ENCODE peak calls at places on chromosomes 6 and 20, in seven cellular contexts. U is heart right ventricle; Y is CD8-positive, alpha-beta T cell; N is NB4; Q is AG10803; Z is tibial artery; B is keratinocyte. O is an unnamed sample.

GRCh38 chr6:84353459-84354423 is 126.3 kb upstream of the CEP162 start:
- DNase-seq in Y (no peak), U (no peak), N (no peak), Q (no peak), B (no peak), Z (no peak), O (no peak)

GRCh38 chr20:56359212-56360132 is 698 bp downstream of the FAM210B start:
- DNase-seq in B (peak; percentile 26), U (peak; percentile 61), Z (peak; percentile 60), Y (no peak), N (peak; percentile 36), Q (peak; percentile 69), O (no peak)

GRCh38 chr20:62258499-62259293 is 20.4 kb downstream of the OSBPL2 start:
- DNase-seq in Q (peak; percentile 84), N (no peak), Z (peak; percentile 73), Y (no peak), U (no peak), B (no peak), O (no peak)

GRCh38 chr6:150008588-150008987 is 16.7 kb downstream of the RAET1L start:
- DNase-seq in Q (no peak), N (peak; percentile 17), U (no peak), Y (no peak), Z (no peak), B (no peak), O (no peak)

GRCh38 chr6:128259735-128260685 is 260.4 kb downstream of the PTPRK start:
- DNase-seq in U (no peak), Y (no peak), Z (no peak), Q (no peak), N (no peak), B (no peak), O (no peak)

GRCh38 chr6:139855741-139856206 is 481.3 kb upstream of the CITED2 start:
- DNase-seq in U (no peak), Q (peak; percentile 74), B (no peak), Z (no peak), N (no peak), Y (no peak), O (no peak)

GRCh38 chr20:43322851-43323250 is 133.1 kb upstream of the PTPRT start:
- DNase-seq in N (no peak), Y (no peak), Q (peak; percentile 12), B (no peak), Z (no peak), U (no peak), O (no peak)

GRCh38 chr6:18207949-18208348 is 52.7 kb downstream of the KDM1B start:
- DNase-seq in Y (no peak), B (no peak), Z (no peak), U (no peak), N (no peak), Q (no peak), O (no peak)

GRCh38 chr6:129730477-129731165 is 20.6 kb upstream of the ARHGAP18 start:
- DNase-seq in U (no peak), Z (no peak), B (no peak), Q (no peak), Y (peak; percentile 29), N (peak; percentile 47), O (no peak)
- TF ChIP-seq CTCF in U (peak; percentile 69), Z (peak; percentile 62), B (peak; percentile 46), Q (peak; percentile 43), Y (peak; percentile 67), N (peak; percentile 58), O (peak; percentile 25)

DNA sequence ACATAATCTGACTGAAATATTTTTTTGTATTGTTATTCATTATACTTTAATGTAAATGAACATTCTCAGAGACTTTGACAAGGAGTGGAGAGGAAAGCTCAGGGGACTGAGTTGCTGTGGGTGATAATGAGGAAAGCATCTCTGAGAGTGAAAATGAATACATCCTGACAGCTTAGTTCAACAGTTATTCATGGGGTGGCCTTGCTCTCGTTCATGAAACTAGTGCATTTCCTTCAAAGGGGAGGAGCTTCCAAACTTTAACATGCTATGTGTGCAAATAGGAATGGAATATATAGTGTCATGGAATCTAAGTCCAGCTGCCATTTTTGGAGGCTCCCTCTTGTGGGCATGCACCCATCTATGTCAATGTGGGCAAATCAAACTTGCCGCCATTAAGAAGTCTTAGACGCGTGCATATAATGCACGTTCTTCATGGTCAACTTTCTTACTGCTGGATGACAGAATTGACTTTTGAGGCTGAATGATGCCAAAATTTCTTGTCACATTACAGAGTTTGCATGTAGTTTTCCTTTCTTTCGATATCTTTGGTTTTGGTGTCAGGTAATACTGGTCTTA is 124.3 kb upstream of the TMEM170B start:
- DNase-seq in Y (no peak), N (peak; percentile 20), Q (no peak), U (no peak), B (no peak), Z (no peak), O (no peak)
- TF ChIP-seq CTCF in Y (no peak), N (no peak), Q (no peak), U (no peak), B (no peak), Z (no peak), O (no peak)

DNA sequence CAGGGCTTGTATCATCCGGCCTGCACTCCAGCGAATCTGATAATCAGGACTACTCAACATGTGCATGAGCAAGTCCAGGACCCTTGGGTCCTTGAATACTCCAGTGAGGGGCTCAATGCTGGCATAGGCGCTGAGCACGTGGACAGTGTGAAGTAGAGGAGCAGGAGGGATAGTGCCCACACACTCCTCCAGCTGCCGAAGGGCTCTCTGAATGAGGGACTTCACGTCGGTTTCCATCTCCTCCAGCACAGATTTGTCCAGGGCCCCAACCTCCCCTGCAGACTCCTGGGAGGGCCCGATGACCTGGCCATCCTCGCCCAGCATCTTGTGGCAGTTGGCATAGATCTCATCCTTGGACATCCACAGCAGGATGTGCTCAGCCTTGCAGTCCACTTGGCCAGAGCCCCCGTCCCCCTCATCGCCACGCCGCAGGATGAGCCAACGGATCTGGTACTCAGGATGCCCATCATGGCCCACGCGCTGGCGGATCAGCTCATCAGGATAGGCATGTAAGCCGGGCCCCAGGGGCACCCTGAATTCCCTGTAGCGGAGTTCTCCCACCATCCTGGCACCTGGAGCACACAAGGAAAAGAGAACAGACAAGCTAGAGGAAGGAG is 1.3 kb downstream of the CUL7 start:
- DNase-seq in B (no peak), U (no peak), Y (no peak), Z (no peak), Q (no peak), N (no peak), O (no peak)
- TF ChIP-seq CTCF in B (no peak), U (no peak), Y (no peak), Z (no peak), Q (no peak), N (no peak), O (no peak)

GRCh38 chr6:68313911-68314310 is 321.2 kb upstream of the ADGRB3 start:
- DNase-seq in U (no peak), Z (no peak), N (peak; percentile 4), B (no peak), Q (no peak), Y (no peak), O (no peak)
- TF ChIP-seq CTCF in U (no peak), Z (no peak), N (no peak), B (no peak), Q (no peak), Y (no peak), O (peak; percentile 26)

DNA sequence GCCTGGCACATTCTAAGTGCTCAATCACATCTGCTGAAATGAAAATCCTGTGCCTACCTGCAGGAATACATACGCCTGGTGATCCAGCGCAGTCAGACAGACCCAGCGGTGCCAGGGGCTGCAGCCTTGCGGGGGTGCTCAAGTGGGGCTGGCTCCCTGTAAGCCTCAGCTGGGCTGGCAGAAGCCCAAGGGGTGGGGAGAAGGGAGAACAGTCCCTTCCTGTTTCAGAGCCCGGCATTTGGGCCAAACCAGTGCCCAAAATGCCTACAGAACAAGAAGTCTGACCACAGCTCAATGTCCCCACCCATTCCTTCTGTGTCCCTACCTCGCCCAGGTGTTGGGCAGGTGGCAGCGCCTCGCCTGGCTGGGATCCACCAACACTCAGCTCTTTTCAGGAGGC is 22.6 kb downstream of the KCNK15 start:
- DNase-seq in N (no peak), Q (no peak), B (no peak), Z (no peak), Y (no peak), U (no peak), O (no peak)
- TF ChIP-seq CTCF in N (no peak), Q (no peak), B (no peak), Z (no peak), Y (no peak), U (no peak), O (no peak)

DNA sequence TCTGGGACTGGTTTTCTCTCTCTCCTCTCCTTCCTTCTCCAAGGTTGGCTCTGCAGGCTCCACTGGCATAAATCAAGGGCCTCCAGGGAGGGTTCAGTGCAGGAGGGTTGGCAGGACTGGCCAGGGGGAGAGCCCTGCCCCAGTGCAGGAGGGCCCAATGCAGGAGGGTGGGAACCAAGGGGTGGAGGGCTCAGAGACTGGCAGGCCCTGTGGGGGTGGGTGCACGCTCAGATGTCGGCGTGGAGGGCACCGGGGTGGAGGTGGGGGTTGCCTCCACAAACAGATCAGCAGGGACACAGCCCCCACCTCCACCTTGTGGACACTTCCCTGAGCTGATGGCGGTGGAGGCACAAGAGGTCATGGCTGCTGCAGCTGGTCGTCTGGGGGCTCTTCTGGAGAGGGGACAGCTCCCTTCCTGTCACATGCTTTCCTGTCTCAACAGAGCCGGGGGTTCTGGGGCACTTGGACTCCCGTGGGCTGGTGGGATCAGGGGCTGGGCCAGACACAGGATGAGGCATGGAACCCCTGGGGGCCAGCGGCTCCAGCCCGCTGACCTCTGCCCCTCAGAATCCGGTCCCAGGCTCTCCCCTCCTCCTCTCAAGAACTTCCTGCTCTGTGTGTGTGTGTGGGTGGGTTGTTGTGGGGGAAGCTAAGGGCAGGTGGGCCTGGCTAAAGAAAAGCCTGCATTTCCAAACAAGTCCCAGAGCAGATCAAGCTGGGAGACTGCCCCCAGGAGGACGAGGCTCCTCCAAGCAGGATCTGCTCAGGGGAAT is 2.7 kb upstream of the ABHD16B start:
- DNase-seq in Y (no peak), Q (no peak), B (no peak), Z (no peak), U (peak; percentile 73), N (peak; percentile 88), O (no peak)
- TF ChIP-seq CTCF in Y (no peak), Q (peak; percentile 12), B (no peak), Z (no peak), U (no peak), N (no peak), O (peak; percentile 17)

GRCh38 chr20:33929917-33930316 is 63.8 kb upstream of the RALY start:
- DNase-seq in U (no peak), B (no peak), N (no peak), Z (no peak), Y (no peak), Q (no peak), O (no peak)
- TF ChIP-seq CTCF in U (no peak), B (no peak), N (no peak), Z (no peak), Y (no peak), Q (peak; percentile 4), O (no peak)

GRCh38 chr6:136521891-136522290 is 28.3 kb downstream of the MAP7 start:
- DNase-seq in Q (no peak), B (no peak), Z (no peak), U (no peak), Y (no peak), N (no peak), O (no peak)
- TF ChIP-seq CTCF in Q (no peak), B (no peak), Z (no peak), U (no peak), Y (no peak), N (no peak), O (no peak)